ENCODE peak calls at places on chromosome 10, in six cellular contexts. A is stimulated activated CD4-positive, alpha-beta T cell treated with anti-CD3 and anti-CD28 coated beads, Interleukin-1b, Interleukin-23, amount 100 ng/mL, for 1 hour; V is tibial artery; W is NCI-H1105; I is CD4-positive, alpha-beta T cell; Y is GM19239. B is an unnamed sample.

GRCh38 chr10:77417806-77418205 is 219.8 kb downstream of the KCNMA1 start:
- DNase-seq in Y (no peak), I (no peak), V (peak), A (no peak), W (no peak), B (no peak)

GRCh38 chr10:26890956-26891355 is 30.2 kb upstream of the ABI1 start:
- DNase-seq in W (no peak), I (peak), A (no peak), V (no peak), Y (no peak), B (no peak)

GRCh38 chr10:117663750-117664149 is 121.2 kb downstream of the EMX2 start:
- DNase-seq in W (no peak), A (no peak), Y (peak), V (no peak), I (no peak), B (peak)

GRCh38 chr10:130378556-130379400 is 242.6 kb downstream of the GLRX3 start:
- DNase-seq in W (no peak), V (peak), I (no peak), A (no peak), Y (no peak), B (no peak)

GRCh38 chr10:12556057-12556456 is 206.7 kb downstream of the CAMK1D start:
- DNase-seq in I (no peak), V (no peak), W (no peak), A (no peak), Y (no peak), B (no peak)

GRCh38 chr10:114340816-114341215 is 63.5 kb downstream of the AFAP1L2 start:
- DNase-seq in I (no peak), A (no peak), Y (no peak), V (no peak), W (no peak), B (no peak)

GRCh38 chr10:73796766-73797165 is 11.4 kb downstream of the ZSWIM8 start:
- DNase-seq in A (no peak), I (no peak), V (no peak), W (no peak), Y (no peak), B (no peak)

GRCh38 chr10:24953350-24954074 is 1.1 kb upstream of the PRTFDC1 start:
- DNase-seq in A (no peak), V (no peak), W (no peak), I (no peak), Y (no peak), B (no peak)

GRCh38 chr10:23106508-23106907 is 11.1 kb downstream of the MSRB2 start:
- DNase-seq in V (no peak), W (peak), Y (no peak), A (no peak), I (no peak), B (no peak)

GRCh38 chr10:60731134-60731883 is 47.0 kb upstream of the CDK1 start:
- DNase-seq in A (no peak), W (no peak), V (no peak), I (peak), Y (peak), B (peak)

GRCh38 chr10:120455606-120456005 is 1.4 kb upstream of the PLPP4 start:
- DNase-seq in A (no peak), V (no peak), W (no peak), I (no peak), Y (no peak), B (no peak)

GRCh38 chr10:58322072-58322834 is 12.6 kb upstream of the UBE2D1 start:
- DNase-seq in Y (no peak), I (no peak), A (no peak), W (no peak), V (no peak), B (no peak)

GRCh38 chr10:113897693-113898618 is 43.5 kb downstream of the NHLRC2 start:
- DNase-seq in I (no peak), A (no peak), V (no peak), Y (no peak), W (no peak), B (no peak)

GRCh38 chr10:104122273-104123107 is 519 bp downstream of the SFR1 start:
- DNase-seq in Y (no peak), W (no peak), A (peak), I (no peak), V (no peak), B (peak)

GRCh38 chr10:67077376-67077775 is 151.5 kb downstream of the LRRTM3 start:
- DNase-seq in V (no peak), A (no peak), I (no peak), Y (no peak), W (no peak), B (no peak)

GRCh38 chr10:61456095-61456789 is 3.1 kb upstream of the TMEM26 start:
- DNase-seq in W (no peak), I (no peak), A (no peak), V (no peak), Y (no peak), B (no peak)

GRCh38 chr10:127149613-127150081 is 46.7 kb downstream of the INSYN2A start:
- DNase-seq in A (no peak), V (no peak), I (no peak), Y (no peak), W (no peak), B (no peak)

GRCh38 chr10:43398939-43399871 is 9.8 kb downstream of the HNRNPF start:
- DNase-seq in A (no peak), W (no peak), V (no peak), I (no peak), Y (no peak), B (no peak)

GRCh38 chr10:70442332-70442988 is 979 bp upstream of the NODAL start:
- DNase-seq in W (no peak), V (no peak), I (no peak), A (no peak), Y (no peak), B (no peak)

GRCh38 chr10:14839305-14839695 is 1.2 kb downstream of the HSPA14 start:
- DNase-seq in A (no peak), I (no peak), V (no peak), W (no peak), Y (no peak), B (no peak)

GRCh38 chr10:103542764-103543616 is 49.5 kb downstream of the NEURL1 start:
- DNase-seq in W (peak), I (peak), A (no peak), V (peak), Y (no peak), B (peak)

GRCh38 chr10:20185116-20185515 is 368.9 kb downstream of the PLXDC2 start:
- DNase-seq in Y (no peak), V (no peak), I (no peak), A (no peak), W (no peak), B (no peak)

GRCh38 chr10:118870467-118871243 is 115.9 kb upstream of the CACUL1 start:
- DNase-seq in V (no peak), A (no peak), I (no peak), W (no peak), Y (no peak), B (no peak)

GRCh38 chr10:47458466-47459154 is 25.3 kb downstream of the ANXA8 start:
- DNase-seq in W (no peak), I (no peak), A (no peak), V (no peak), Y (no peak), B (no peak)

GRCh38 chr10:77846718-77847311 is 79.7 kb downstream of the DLG5 start:
- DNase-seq in V (peak), A (no peak), I (peak), W (peak), Y (peak), B (no peak)

GRCh38 chr10:128062837-128063563 is 63.2 kb downstream of the MKI67 start:
- DNase-seq in V (peak), Y (peak), A (no peak), W (no peak), I (peak), B (no peak)

GRCh38 chr10:46277840-46278239 is 9.0 kb upstream of the ANTXRL start:
- DNase-seq in I (no peak), A (no peak), V (no peak), Y (no peak), W (no peak), B (no peak)

GRCh38 chr10:132965411-132966057 is 23.2 kb upstream of the CFAP46 start:
- DNase-seq in A (no peak), I (no peak), V (peak), Y (no peak), W (no peak), B (no peak)

GRCh38 chr10:111249925-111250324 is 173.1 kb downstream of the ADRA2A start:
- DNase-seq in A (no peak), W (no peak), V (no peak), I (no peak), Y (no peak), B (no peak)

GRCh38 chr10:31864834-31865518 is 63.7 kb downstream of the ARHGAP12 start:
- DNase-seq in A (no peak), W (no peak), I (no peak), Y (no peak), V (no peak), B (no peak)

GRCh38 chr10:8242295-8242872 is 187.9 kb downstream of the GATA3 start:
- DNase-seq in V (no peak), A (no peak), Y (no peak), W (no peak), I (no peak), B (no peak)

B was measured in GM12864.